ENCODE peak calls at places on chromosomes 12 and 14, in four cellular contexts. Q is K562, D is GM12878, I is HepG2. A is an unnamed sample.

GRCh38 chr14:104401785-104402184 is 177.8 kb upstream of the C14orf180 start:
- DNase-seq in Q (no peak), D (no peak), I (no peak), A (no peak)

GRCh38 chr14:46140445-46140844 is 511.1 kb downstream of the RPL10L start:
- DNase-seq in Q (no peak), D (no peak), I (no peak), A (no peak)

GRCh38 chr12:126667340-126667739 is 1599.6 kb upstream of the TMEM132C start:
- DNase-seq in Q (no peak), D (no peak), I (no peak), A (peak; percentile 2)

GRCh38 chr12:12812605-12813119 is 484 bp upstream of the DDX47 start:
- DNase-seq in Q (peak; percentile 15), D (no peak), I (no peak), A (no peak)

GRCh38 chr12:47686645-47687240 is 19.1 kb downstream of the RPAP3 start:
- DNase-seq in Q (peak; percentile 22), D (no peak), I (peak; percentile 25), A (peak; percentile 66)

GRCh38 chr14:104262515-104263514 is 124.4 kb downstream of the KIF26A start:
- DNase-seq in Q (no peak), D (no peak), I (no peak), A (no peak)

GRCh38 chr12:118328486-118329340 is 44.0 kb downstream of the TAOK3 start:
- DNase-seq in Q (no peak), D (no peak), I (no peak), A (no peak)

GRCh38 chr14:55684956-55685584 is 105.1 kb downstream of the KTN1 start:
- DNase-seq in Q (no peak), D (no peak), I (no peak), A (no peak)

GRCh38 chr12:31714406-31715271 is 14.2 kb downstream of the AMN1 start:
- DNase-seq in Q (no peak), D (no peak), I (peak; percentile 50), A (no peak)

GRCh38 chr14:30977752-30978151 is 47.7 kb upstream of the AP4S1 start:
- DNase-seq in Q (no peak), D (no peak), I (no peak), A (no peak)

GRCh38 chr14:55382483-55382882 is 29.1 kb downstream of the ATG14 start:
- DNase-seq in Q (no peak), D (no peak), I (no peak), A (no peak)

GRCh38 chr12:130429656-130430505 is 92.2 kb downstream of the PIWIL1 start:
- DNase-seq in Q (no peak), D (no peak), I (no peak), A (no peak)

GRCh38 chr12:1805441-1806081 is 14.8 kb upstream of the LRTM2 start:
- DNase-seq in Q (no peak), D (no peak), I (no peak), A (no peak)

GRCh38 chr12:47736877-47737676 is 11.8 kb upstream of the ENDOU start:
- DNase-seq in Q (peak; percentile 81), D (no peak), I (no peak), A (no peak)

GRCh38 chr14:106530423-106531107 is 1004.2 kb downstream of the TMEM121 start:
- DNase-seq in Q (peak; percentile 8), D (peak; percentile 51), I (peak; percentile 5), A (peak; percentile 42)

GRCh38 chr12:49503674-49504180 is 35.1 kb upstream of the KCNH3 start:
- DNase-seq in Q (no peak), D (no peak), I (no peak), A (peak; percentile 88)

GRCh38 chr12:112891093-112892024 is 15.4 kb upstream of the OAS1 start:
- DNase-seq in Q (no peak), D (no peak), I (no peak), A (no peak)

GRCh38 chr12:47767197-47767724 is 5.8 kb upstream of the SLC48A1 start:
- DNase-seq in Q (peak; percentile 51), D (no peak), I (peak; percentile 53), A (peak; percentile 69)

GRCh38 chr12:128612150-128612850 is 211.5 kb downstream of the SLC15A4 start:
- DNase-seq in Q (no peak), D (no peak), I (no peak), A (no peak)

GRCh38 chr14:70181276-70181675 is 7.5 kb downstream of the SLC8A3 start:
- DNase-seq in Q (no peak), D (no peak), I (no peak), A (no peak)

GRCh38 chr14:104317975-104318557 is 179.7 kb downstream of the KIF26A start:
- DNase-seq in Q (no peak), D (no peak), I (no peak), A (no peak)

GRCh38 chr12:47791874-47792273 is 18.8 kb downstream of the SLC48A1 start:
- DNase-seq in Q (no peak), D (no peak), I (no peak), A (no peak)

GRCh38 chr12:9132008-9132535 is 16.4 kb upstream of the A2M start:
- DNase-seq in Q (no peak), D (no peak), I (peak; percentile 100), A (peak; percentile 20)

GRCh38 chr12:47214771-47215170 is 135.0 kb upstream of the AMIGO2 start:
- DNase-seq in Q (no peak), D (no peak), I (no peak), A (no peak)

GRCh38 chr14:31692376-31692781 is 131.2 kb downstream of the NUBPL start:
- DNase-seq in Q (no peak), D (no peak), I (no peak), A (no peak)

GRCh38 chr12:98838282-98838681 is 193.2 kb downstream of the APAF1 start:
- DNase-seq in Q (no peak), D (no peak), I (no peak), A (peak; percentile 11)

GRCh38 chr12:4388032-4388431 is 8.5 kb upstream of the FGF23 start:
- DNase-seq in Q (no peak), D (no peak), I (no peak), A (no peak)

GRCh38 chr12:108332791-108333382 is 6.2 kb downstream of the CMKLR1 start:
- DNase-seq in Q (no peak), D (no peak), I (no peak), A (no peak)

GRCh38 chr12:108338915-108339657 is at the start of gene CMKLR1:
- DNase-seq in Q (peak; percentile 57), D (no peak), I (no peak), A (no peak)

GRCh38 chr12:108335349-108336119 is 3.6 kb downstream of the CMKLR1 start:
- DNase-seq in Q (no peak), D (peak; percentile 94), I (no peak), A (no peak)

GRCh38 chr12:108337235-108338223 is 1.6 kb downstream of the CMKLR1 start:
- DNase-seq in Q (peak; percentile 89), D (no peak), I (peak; percentile 26), A (peak; percentile 60)

GRCh38 chr12:108333898-108334699 is 5.0 kb downstream of the CMKLR1 start:
- DNase-seq in Q (no peak), D (peak; percentile 84), I (no peak), A (no peak)
- TF ChIP-seq POLR2AphosphoS2 in Q (no peak), D (no peak), I (no peak), A (no peak)

GRCh38 chr12:133190176-133190575 is 8.9 kb downstream of the ZNF268 start:
- DNase-seq in Q (no peak), D (no peak), I (no peak), A (no peak)
- H3K9me3 ChIP-seq in Q (peaks cover 24% of the 10 kb centered on the region), D (peaks cover 50% of the 10 kb centered on the region), I (peaks cover 100% of the 10 kb centered on the region), A (peaks cover 98% of the 10 kb centered on the region)

GRCh38 chr12:57735198-57735855 is 3.2 kb downstream of the AGAP2 start:
- DNase-seq in Q (no peak), D (no peak), I (peak; percentile 23), A (no peak)
- TF ChIP-seq POLR2AphosphoS2 in Q (no peak), D (no peak), I (no peak), A (no peak)

DNA sequence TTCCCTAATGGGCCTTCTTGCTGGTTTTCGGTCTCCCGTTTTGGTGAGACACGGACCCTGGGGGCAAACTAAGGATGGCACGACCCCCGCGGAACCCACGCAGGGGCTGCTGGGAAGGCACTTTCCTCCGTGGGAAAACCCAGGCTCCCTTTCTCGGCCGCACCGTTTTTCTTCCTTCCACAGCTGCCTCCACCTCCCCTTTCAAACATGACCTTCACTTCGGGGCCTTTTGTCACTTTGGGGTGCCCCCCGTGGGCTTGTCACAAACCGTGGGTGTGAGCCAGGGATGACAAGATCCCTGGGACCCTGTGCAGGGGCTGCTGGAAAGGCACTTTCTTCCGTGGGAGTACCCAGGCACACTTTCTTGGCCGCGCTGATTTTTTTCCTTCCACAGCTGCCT is 268.7 kb downstream of the ALG10 start:
- DNase-seq in Q (no peak), D (no peak), I (no peak), A (no peak)
- H3K9me3 ChIP-seq in Q (no peaks in the 10 kb centered on the region), D (no peaks in the 10 kb centered on the region), I (peaks cover 3% of the 10 kb centered on the region), A (no peaks in the 10 kb centered on the region)

GRCh38 chr14:48580692-48581091 is 905.3 kb upstream of the MDGA2 start:
- DNase-seq in Q (no peak), D (no peak), I (no peak), A (no peak)

GRCh38 chr14:48575772-48576171 is 900.4 kb upstream of the MDGA2 start:
- DNase-seq in Q (no peak), D (no peak), I (no peak), A (no peak)
- TF ChIP-seq POLR2AphosphoS2 in Q (no peak), D (no peak), I (no peak), A (no peak)

DNA sequence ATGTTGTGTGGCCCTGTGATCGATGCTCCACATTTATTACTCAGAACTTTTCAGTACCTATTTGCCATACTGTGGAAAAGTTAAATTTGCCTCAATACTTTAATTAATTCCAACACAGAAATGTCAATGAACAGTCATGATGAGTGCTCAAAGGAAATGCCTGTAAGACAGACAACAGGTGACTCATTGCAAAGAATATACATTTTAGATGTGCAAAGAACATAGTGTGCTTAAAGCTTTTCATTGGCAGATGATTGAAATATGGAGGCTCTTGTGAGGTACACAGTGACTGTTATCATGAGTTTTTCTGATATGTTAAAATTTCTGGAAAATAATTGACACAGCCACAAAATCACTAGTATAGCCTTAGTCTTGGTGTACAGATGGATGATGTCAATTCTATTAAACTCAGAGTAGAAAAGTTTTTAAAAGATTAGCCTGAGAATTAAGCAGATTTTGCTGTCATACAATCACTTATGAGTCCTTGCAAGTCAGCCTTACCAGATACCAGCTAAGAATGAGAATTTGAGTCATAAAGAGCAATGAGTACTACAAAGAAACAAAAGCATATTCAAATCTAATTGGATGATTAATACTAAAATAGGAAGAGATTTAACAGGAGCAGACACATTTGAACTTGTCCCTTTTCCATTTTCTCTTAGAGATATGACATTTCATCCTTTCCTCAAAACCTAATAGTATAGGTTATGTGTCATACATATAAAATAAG is 544.1 kb downstream of the KCNH5 start:
- DNase-seq in Q (no peak), D (no peak), I (no peak), A (no peak)
- H3K9me3 ChIP-seq in Q (no peaks in the 10 kb centered on the region), D (no peaks in the 10 kb centered on the region), I (peaks cover 96% of the 10 kb centered on the region), A (peaks cover 3% of the 10 kb centered on the region)

A was measured in A549.